ENCODE peak calls at places on chromosomes 13 and 19, in six cellular contexts. B is IMR-90, Q is A549, F is HepG2, K is K562, R is GM12878. A is an unnamed sample.

GRCh38 chr19:37989855-37990254 is 82.8 kb downstream of the SIPA1L3 start:
- DNase-seq in K (no peak), Q (no peak), R (no peak), F (no peak), B (no peak), A (peak)

GRCh38 chr13:46761866-46762265 is 35.1 kb downstream of the ESD start:
- DNase-seq in B (no peak), Q (no peak), F (no peak), K (no peak), R (no peak), A (no peak)

GRCh38 chr19:4972509-4973230 is 3.8 kb downstream of the KDM4B start:
- DNase-seq in B (peak), K (no peak), Q (peak), R (no peak), F (peak), A (no peak)

GRCh38 chr19:16338470-16339360 is 14.1 kb downstream of the KLF2 start:
- DNase-seq in B (peak), R (peak), Q (peak), K (no peak), F (peak), A (no peak)

GRCh38 chr13:99033814-99034213 is 56.0 kb upstream of the DOCK9 start:
- DNase-seq in F (peak), R (no peak), Q (no peak), B (peak), K (no peak), A (no peak)

GRCh38 chr13:43831088-43831487 is 44.3 kb upstream of the ENOX1 start:
- DNase-seq in B (peak), K (no peak), R (no peak), Q (no peak), F (no peak), A (no peak)

GRCh38 chr13:43698743-43699142 is 88.0 kb downstream of the ENOX1 start:
- DNase-seq in Q (no peak), B (peak), R (no peak), F (no peak), K (no peak), A (no peak)

GRCh38 chr13:108828053-108828806 is 198.8 kb downstream of the MYO16 start:
- DNase-seq in Q (no peak), B (no peak), R (no peak), K (no peak), F (no peak), A (no peak)

GRCh38 chr13:98930014-98930625 is 47.7 kb downstream of the DOCK9 start:
- DNase-seq in B (no peak), R (no peak), F (no peak), K (no peak), Q (no peak), A (no peak)

GRCh38 chr13:113845055-113845454 is 18.8 kb downstream of the GAS6 start:
- DNase-seq in Q (no peak), B (no peak), R (no peak), F (peak), K (no peak), A (no peak)

GRCh38 chr13:90640976-90641375 is 706.5 kb upstream of the MIR17HG start:
- DNase-seq in F (no peak), Q (no peak), R (no peak), B (no peak), K (no peak), A (no peak)

GRCh38 chr13:42049454-42049780 is 969 bp downstream of the DGKH start:
- DNase-seq in R (peak), F (no peak), K (no peak), Q (no peak), B (no peak), A (no peak)

GRCh38 chr19:1065606-1066109 is 1.3 kb upstream of the ARHGAP45 start:
- DNase-seq in B (no peak), F (no peak), Q (no peak), R (no peak), K (no peak), A (no peak)

GRCh38 chr13:90232291-90232690 is 1115.2 kb upstream of the MIR17HG start:
- DNase-seq in B (no peak), Q (no peak), R (no peak), K (no peak), F (no peak), A (no peak)

GRCh38 chr13:34993470-34993869 is 51.4 kb downstream of the NBEA start:
- DNase-seq in Q (no peak), F (no peak), K (no peak), B (no peak), R (no peak), A (no peak)

GRCh38 chr13:95275322-95276118 is 25.7 kb downstream of the ABCC4 start:
- DNase-seq in R (no peak), F (peak), B (no peak), K (no peak), Q (no peak), A (no peak)

GRCh38 chr19:13260883-13261653 is 110.9 kb downstream of the IER2 start:
- DNase-seq in K (peak), R (peak), F (no peak), Q (peak), B (peak), A (no peak)

GRCh38 chr13:86409466-86410241 is 610.4 kb upstream of the SLITRK6 start:
- DNase-seq in B (no peak), Q (no peak), R (no peak), K (no peak), F (no peak), A (no peak)

GRCh38 chr13:106917024-106917491 is 349.1 kb upstream of the ARGLU1 start:
- DNase-seq in Q (no peak), B (no peak), F (no peak), K (no peak), R (no peak), A (no peak)

GRCh38 chr19:7458675-7459074 is 30.2 kb downstream of the PEX11G start:
- DNase-seq in R (no peak), K (no peak), F (no peak), Q (no peak), B (no peak), A (no peak)

GRCh38 chr13:39784347-39784746 is 128.9 kb downstream of the COG6 start:
- DNase-seq in K (no peak), F (no peak), R (no peak), B (peak), Q (no peak), A (no peak)

GRCh38 chr13:73082471-73082870 is 23.7 kb downstream of the KLF5 start:
- DNase-seq in Q (no peak), B (no peak), F (no peak), K (no peak), R (no peak), A (no peak)

GRCh38 chr19:5436101-5436947 is 18.9 kb upstream of the ZNRF4 start:
- DNase-seq in K (peak), F (no peak), Q (peak), R (no peak), B (peak), A (peak)

GRCh38 chr13:111337206-111337605 is 16.8 kb downstream of the TEX29 start:
- DNase-seq in B (peak), F (no peak), K (no peak), Q (no peak), R (no peak), A (no peak)

GRCh38 chr13:111335263-111335662 is 14.8 kb downstream of the TEX29 start:
- DNase-seq in K (no peak), F (no peak), B (no peak), R (no peak), Q (no peak), A (peak)

GRCh38 chr13:111337741-111338140 is 17.3 kb downstream of the TEX29 start:
- DNase-seq in B (peak), Q (no peak), K (no peak), R (no peak), F (no peak), A (no peak)

GRCh38 chr13:111338841-111339240 is 18.4 kb downstream of the TEX29 start:
- DNase-seq in R (no peak), B (no peak), F (no peak), Q (no peak), K (no peak), A (no peak)

DNA sequence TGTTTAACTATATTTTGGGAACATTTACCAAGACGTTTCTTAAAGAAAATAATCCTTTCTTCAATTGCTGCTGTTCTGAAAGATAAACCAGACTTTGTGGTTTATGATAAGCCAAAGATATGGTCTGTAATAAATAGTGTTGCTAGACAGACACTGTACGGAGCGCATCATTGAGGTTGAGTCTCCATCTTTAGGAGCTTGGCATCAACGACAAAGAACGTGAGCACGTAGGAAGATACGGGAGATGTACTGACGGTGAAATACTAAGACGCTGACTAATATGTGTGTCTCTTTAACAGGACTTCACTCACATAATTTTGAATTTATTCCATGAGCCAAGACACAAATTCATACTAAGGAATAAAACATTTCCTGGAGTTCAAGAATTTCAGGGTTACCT is 16.2 kb downstream of the TEX29 start:
- DNase-seq in K (no peak), R (no peak), F (no peak), B (peak), Q (no peak), A (no peak)
- TF ChIP-seq RFX5 in K (no peak), R (no peak), F (no peak), B (no peak), Q (no peak), A (no peak)

DNA sequence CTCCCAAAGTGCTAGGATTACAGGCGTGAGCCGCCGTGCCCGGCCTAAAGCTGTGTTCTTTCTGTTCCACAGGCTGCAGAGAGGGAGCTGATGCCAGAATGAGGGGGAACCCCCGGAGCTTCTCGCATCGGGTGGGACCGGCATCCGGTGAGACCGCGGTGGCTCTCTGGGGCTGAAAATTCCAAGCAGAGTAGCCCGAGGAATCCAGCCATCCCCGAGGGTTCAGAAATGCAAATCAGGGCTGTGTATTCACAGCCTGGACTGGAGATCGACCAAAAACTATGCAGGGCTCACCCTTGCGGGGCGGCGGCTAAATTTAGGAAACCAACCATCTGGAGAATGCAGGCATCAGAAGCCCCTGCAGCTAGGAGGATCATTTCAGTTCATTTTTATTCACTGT is 99.2 kb downstream of the GNG7 start:
- DNase-seq in Q (no peak), F (no peak), B (no peak), R (no peak), K (no peak), A (no peak)
- H3K27ac ChIP-seq in Q (peak), F (no peak), B (no peak), R (no peak), K (no peak), A (no peak)

DNA sequence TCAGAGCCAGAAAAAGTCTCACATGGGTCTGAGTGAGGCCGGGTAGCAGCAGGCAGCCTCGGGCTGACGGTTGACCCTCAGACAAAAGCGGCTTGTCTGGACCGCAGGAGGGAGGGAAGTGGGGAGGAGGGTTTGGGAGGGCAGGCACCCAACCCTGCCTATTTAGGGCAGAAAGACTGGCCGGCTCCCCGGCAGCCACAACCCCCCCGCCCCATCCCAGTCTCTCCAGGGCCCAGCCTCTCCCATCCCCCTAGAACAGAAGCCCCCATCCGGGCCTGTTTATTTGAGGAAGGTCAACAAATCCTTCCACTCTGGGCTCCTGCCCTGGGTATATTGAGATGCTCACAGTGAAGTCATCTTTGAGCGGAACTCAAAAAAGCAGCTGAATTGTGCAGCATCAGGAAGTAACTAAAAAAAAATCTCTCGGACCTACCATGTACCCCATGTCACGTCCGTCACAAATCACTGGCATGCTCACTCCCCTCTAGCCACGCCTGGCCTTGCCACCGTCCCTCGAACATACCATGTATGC is 6.3 kb downstream of the DACT3 start:
- DNase-seq in F (peak), K (no peak), Q (no peak), B (no peak), R (no peak), A (peak)
- TF ChIP-seq RFX5 in F (no peak), K (no peak), Q (no peak), B (no peak), R (peak), A (no peak)

GRCh38 chr19:21434516-21434915 is 37.6 kb downstream of the ZNF493 start:
- DNase-seq in R (no peak), Q (no peak), K (no peak), B (no peak), F (no peak), A (no peak)

GRCh38 chr19:21440321-21440720 is 43.4 kb downstream of the ZNF493 start:
- DNase-seq in R (no peak), Q (no peak), B (no peak), F (no peak), K (no peak), A (no peak)

GRCh38 chr19:21434967-21435544 is 38.1 kb downstream of the ZNF493 start:
- DNase-seq in R (no peak), K (no peak), F (no peak), Q (no peak), B (no peak), A (no peak)

DNA sequence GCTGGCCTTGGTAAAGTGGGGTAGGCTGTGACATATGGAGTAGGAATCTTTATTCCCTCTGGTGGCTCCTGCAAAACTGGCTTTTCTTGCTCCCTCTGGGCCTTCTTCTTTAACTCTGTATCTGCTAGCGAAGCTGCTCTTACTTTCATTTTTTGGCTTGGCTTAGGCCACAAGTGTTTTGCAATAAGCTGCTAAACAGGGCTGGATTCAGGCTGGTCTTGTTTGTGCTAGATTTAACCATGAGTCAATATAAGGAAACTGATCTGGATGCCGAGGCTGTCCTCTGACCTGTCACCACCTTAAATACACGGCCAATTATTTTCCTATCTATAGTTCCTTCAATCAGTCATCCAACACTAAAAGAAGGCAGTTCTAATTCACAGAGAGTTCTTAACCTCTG is 42.4 kb downstream of the ZNF493 start:
- DNase-seq in B (no peak), K (no peak), Q (no peak), F (peak), R (no peak), A (no peak)
- H3K27ac ChIP-seq in B (no peak), K (no peak), Q (no peak), F (no peak), R (no peak), A (no peak)

GRCh38 chr19:3243851-3244700 is 19.6 kb downstream of the CELF5 start:
- DNase-seq in Q (peak), F (peak), K (peak), B (peak), R (no peak), A (no peak)
- TF ChIP-seq RFX5 in Q (no peak), F (no peak), K (no peak), B (no peak), R (no peak), A (no peak)

A was measured in H1.